ENCODE peak calls at places on chromosomes 2 and 18, in seven cellular contexts. J, Q, Y, V, H, P and X are unnamed samples.

GRCh38 chr2:232486558-232487384 is 863 bp downstream of the ECEL1 start:
- DNase-seq in J (no peak), Q (no peak), Y (no peak), V (no peak), H (no peak), P (no peak), X (no peak)

GRCh38 chr2:116724550-116724949 is 1089.9 kb upstream of the DDX18 start:
- DNase-seq in J (no peak), Q (no peak), Y (no peak), V (no peak), H (no peak), P (no peak), X (no peak)

GRCh38 chr18:32888311-32888710 is 115.5 kb upstream of the KLHL14 start:
- DNase-seq in J (no peak), Q (no peak), Y (no peak), V (no peak), H (no peak), P (no peak), X (no peak)

GRCh38 chr2:163132850-163133249 is 294.3 kb upstream of the KCNH7 start:
- DNase-seq in J (no peak), Q (no peak), Y (peak; percentile 4), V (peak; percentile 2), H (peak; percentile 57), P (no peak), X (peak; percentile 4)

GRCh38 chr2:208256192-208256782 is 1.4 kb upstream of the IDH1 start:
- DNase-seq in J (no peak), Q (no peak), Y (no peak), V (no peak), H (peak; percentile 30), P (peak; percentile 24), X (peak; percentile 24)

GRCh38 chr2:73063472-73063871 is 8.0 kb downstream of the SFXN5 start:
- DNase-seq in J (no peak), Q (no peak), Y (no peak), V (no peak), H (peak; percentile 26), P (no peak), X (no peak)

GRCh38 chr2:237310515-237311114 is 103.3 kb downstream of the COL6A3 start:
- DNase-seq in J (no peak), Q (no peak), Y (no peak), V (peak; percentile 77), H (peak; percentile 59), P (no peak), X (no peak)

GRCh38 chr18:48085781-48086487 is 155.5 kb upstream of the SMAD2 start:
- DNase-seq in J (no peak), Q (no peak), Y (no peak), V (no peak), H (no peak), P (no peak), X (no peak)

GRCh38 chr18:74234326-74235171 is 57.2 kb downstream of the CYB5A start:
- DNase-seq in J (no peak), Q (no peak), Y (peak; percentile 51), V (peak; percentile 69), H (peak; percentile 51), P (no peak), X (no peak)

GRCh38 chr2:67515538-67515937 is 118.4 kb downstream of the ETAA1 start:
- DNase-seq in J (no peak), Q (no peak), Y (no peak), V (no peak), H (no peak), P (no peak), X (no peak)

GRCh38 chr2:233031556-233032500 is 644 bp upstream of the NEU2 start:
- DNase-seq in J (no peak), Q (no peak), Y (no peak), V (no peak), H (no peak), P (no peak), X (no peak)

GRCh38 chr2:43738257-43738656 is 35.6 kb upstream of the DYNC2LI1 start:
- DNase-seq in J (no peak), Q (no peak), Y (no peak), V (no peak), H (no peak), P (no peak), X (no peak)

GRCh38 chr2:27655155-27655951 is 8.1 kb downstream of the SUPT7L start:
- DNase-seq in J (no peak), Q (no peak), Y (peak; percentile 40), V (peak; percentile 91), H (peak; percentile 55), P (no peak), X (no peak)

GRCh38 chr18:8948471-8949149 is 153.9 kb upstream of the NDUFV2 start:
- DNase-seq in J (no peak), Q (no peak), Y (peak; percentile 96), V (peak; percentile 93), H (peak; percentile 98), P (no peak), X (no peak)

GRCh38 chr2:20542269-20542668 is 95.4 kb downstream of the RHOB start:
- DNase-seq in J (no peak), Q (no peak), Y (no peak), V (no peak), H (no peak), P (no peak), X (no peak)

GRCh38 chr2:15043336-15044058 is 411.0 kb downstream of the LRATD1 start:
- DNase-seq in J (no peak), Q (no peak), Y (no peak), V (peak; percentile 30), H (no peak), P (no peak), X (no peak)

GRCh38 chr2:62578837-62579640 is 73.0 kb upstream of the TMEM17 start:
- DNase-seq in J (no peak), Q (no peak), Y (peak; percentile 86), V (peak; percentile 87), H (peak; percentile 80), P (no peak), X (no peak)

GRCh38 chr2:183248866-183249567 is 124.8 kb downstream of the NUP35 start:
- DNase-seq in J (no peak), Q (no peak), Y (peak; percentile 43), V (peak; percentile 23), H (peak; percentile 67), P (peak; percentile 11), X (peak; percentile 30)

GRCh38 chr2:241950413-241950863 is 80.9 kb downstream of the RTP5 start:
- DNase-seq in J (no peak), Q (no peak), Y (no peak), V (no peak), H (no peak), P (no peak), X (no peak)